ENCODE peak calls at places on chromosome 1, in seven cellular contexts. F, Y, T, D, Z, G and J are unnamed samples.

GRCh38 chr1:110964400-110964903 is 730 bp upstream of the LRIF1 start:
- DNase-seq in D (no peak), G (no peak), Y (no peak), Z (no peak), T (no peak), F (no peak), J (no peak)

GRCh38 chr1:115496904-115497527 is 144.8 kb upstream of the VANGL1 start:
- DNase-seq in Y (no peak), T (no peak), G (no peak), D (peak), Z (no peak), F (peak), J (no peak)

GRCh38 chr1:13469343-13469742 is 44.5 kb downstream of the LRRC38 start:
- DNase-seq in D (no peak), G (peak), F (no peak), Z (no peak), T (peak), Y (no peak), J (peak)

GRCh38 chr1:225778412-225778669 is 715 bp downstream of the SRP9 start:
- DNase-seq in Z (no peak), F (no peak), Y (no peak), D (no peak), G (no peak), T (no peak), J (no peak)

GRCh38 chr1:45952072-45952471 is 148.7 kb downstream of the MAST2 start:
- DNase-seq in Y (no peak), F (no peak), Z (no peak), T (no peak), G (no peak), D (no peak), J (no peak)

GRCh38 chr1:208243522-208243850 is 698 bp downstream of the PLXNA2 start:
- DNase-seq in G (peak), D (no peak), F (no peak), Z (no peak), Y (peak), T (peak), J (peak)

GRCh38 chr1:214446772-214447556 is 104.4 kb downstream of the PTPN14 start:
- DNase-seq in F (peak), T (no peak), G (no peak), Z (no peak), D (peak), Y (no peak), J (no peak)

GRCh38 chr1:98452162-98452561 is 209.4 kb upstream of the SNX7 start:
- DNase-seq in Y (no peak), Z (no peak), T (no peak), F (no peak), G (no peak), D (no peak), J (peak)

GRCh38 chr1:245589827-245590421 is 435.1 kb downstream of the KIF26B start:
- DNase-seq in D (no peak), T (no peak), F (no peak), G (no peak), Z (no peak), Y (no peak), J (no peak)